ENCODE peak calls at places on chromosomes 12 and 14, in six cellular contexts. O is IMR-90, C is neuronal stem cell, S is H1, B is mesendoderm, A is mesenchymal stem cell. M is an unnamed sample.

GRCh38 chr12:45409966-45410365 is 194.1 kb downstream of the ANO6 start:
- DNase-seq in O (peak), C (no peak), S (no peak), B (no peak), A (no peak), M (no peak)

GRCh38 chr12:99004799-99005474 is 359.8 kb downstream of the APAF1 start:
- DNase-seq in O (no peak), C (no peak), S (no peak), B (no peak), A (no peak), M (no peak)

GRCh38 chr12:10220398-10221077 is 7.9 kb downstream of the GABARAPL1 start:
- DNase-seq in O (peak), C (no peak), S (no peak), B (no peak), A (no peak), M (no peak)

GRCh38 chr12:132327351-132328171 is 1.8 kb downstream of the GALNT9 start:
- DNase-seq in O (peak), C (no peak), S (no peak), B (peak), A (peak), M (no peak)

GRCh38 chr12:117395766-117396165 is 34.3 kb upstream of the NOS1 start:
- DNase-seq in O (no peak), C (no peak), S (no peak), B (no peak), A (no peak), M (no peak)

GRCh38 chr12:45989277-45989856 is 1.0 kb downstream of the SCAF11 start:
- DNase-seq in O (peak), C (peak), S (no peak), B (no peak), A (no peak), M (no peak)

GRCh38 chr12:62522984-62523383 is 56.4 kb downstream of the MON2 start:
- DNase-seq in O (peak), C (no peak), S (no peak), B (no peak), A (no peak), M (no peak)

GRCh38 chr12:94676011-94676709 is 25.8 kb upstream of the TMCC3 start:
- DNase-seq in O (no peak), C (no peak), S (no peak), B (peak), A (no peak), M (no peak)

GRCh38 chr14:92258934-92259333 is 64.0 kb upstream of the SLC24A4 start:
- DNase-seq in O (no peak), C (no peak), S (no peak), B (peak), A (no peak), M (no peak)

GRCh38 chr14:63862163-63862562 is 9.4 kb downstream of the SYNE2 start:
- DNase-seq in O (no peak), C (no peak), S (no peak), B (no peak), A (no peak), M (no peak)

GRCh38 chr12:67649165-67650126 is 901 bp downstream of the DYRK2 start:
- DNase-seq in O (no peak), C (no peak), S (peak), B (peak), A (no peak), M (no peak)

GRCh38 chr12:15563683-15564082 is 225.5 kb downstream of the EPS8 start:
- DNase-seq in O (peak), C (no peak), S (no peak), B (no peak), A (no peak), M (no peak)

GRCh38 chr12:80837342-80837978 is 100.3 kb downstream of the LIN7A start:
- DNase-seq in O (peak), C (peak), S (no peak), B (peak), A (peak), M (peak)

GRCh38 chr12:95977764-95978305 is 18.3 kb downstream of the HAL start:
- DNase-seq in O (no peak), C (no peak), S (no peak), B (no peak), A (no peak), M (no peak)

GRCh38 chr14:89458713-89459112 is 41.7 kb upstream of the FOXN3 start:
- DNase-seq in O (no peak), C (no peak), S (no peak), B (no peak), A (no peak), M (no peak)

GRCh38 chr14:92589213-92589852 is 75.8 kb downstream of the RIN3 start:
- DNase-seq in O (peak), C (no peak), S (no peak), B (peak), A (peak), M (no peak)

GRCh38 chr14:106585692-106586091 is 1059.3 kb downstream of the TMEM121 start:
- DNase-seq in O (no peak), C (no peak), S (no peak), B (no peak), A (no peak), M (no peak)

GRCh38 chr12:89768586-89769482 is 60.2 kb upstream of the ATP2B1 start:
- DNase-seq in O (peak), C (no peak), S (no peak), B (no peak), A (peak), M (no peak)

GRCh38 chr12:28486521-28486920 is 296.3 kb downstream of the CCDC91 start:
- DNase-seq in O (no peak), C (no peak), S (no peak), B (no peak), A (no peak), M (no peak)

GRCh38 chr12:39931857-39932256 is 174.0 kb downstream of the SLC2A13 start:
- DNase-seq in O (no peak), C (no peak), S (no peak), B (no peak), A (no peak), M (no peak)

GRCh38 chr12:93041416-93041815 is 112.3 kb upstream of the EEA1 start:
- DNase-seq in O (no peak), C (no peak), S (no peak), B (no peak), A (no peak), M (no peak)

GRCh38 chr12:49219417-49220026 is 30.6 kb upstream of the TUBA1A start:
- DNase-seq in O (no peak), C (no peak), S (no peak), B (no peak), A (no peak), M (no peak)

GRCh38 chr14:86296173-86296572 is 766.2 kb downstream of the FLRT2 start:
- DNase-seq in O (peak), C (no peak), S (no peak), B (no peak), A (peak), M (no peak)

GRCh38 chr12:56723889-56724659 is 1.0 kb downstream of the NACA start:
- DNase-seq in O (peak), C (no peak), S (no peak), B (peak), A (peak), M (no peak)

GRCh38 chr14:104469591-104469990 is 110.0 kb upstream of the C14orf180 start:
- DNase-seq in O (no peak), C (no peak), S (no peak), B (no peak), A (no peak), M (no peak)

GRCh38 chr14:83975435-83976222 is 1554.3 kb upstream of the FLRT2 start:
- DNase-seq in O (peak), C (no peak), S (no peak), B (peak), A (peak), M (peak)

GRCh38 chr14:40123816-40124215 is 691.6 kb upstream of the FBXO33 start:
- DNase-seq in O (no peak), C (no peak), S (no peak), B (no peak), A (no peak), M (no peak)

GRCh38 chr14:80587096-80587724 is 354.3 kb downstream of the CEP128 start:
- DNase-seq in O (peak), C (no peak), S (no peak), B (peak), A (peak), M (no peak)

GRCh38 chr14:52596320-52596719 is 43.7 kb downstream of the GPR137C start:
- DNase-seq in O (no peak), C (no peak), S (peak), B (peak), A (no peak), M (peak)

GRCh38 chr12:91053951-91054715 is 3.7 kb downstream of the KERA start:
- DNase-seq in O (peak), C (no peak), S (no peak), B (no peak), A (peak), M (no peak)

GRCh38 chr12:38904932-38905479 is 385 bp downstream of the CPNE8 start:
- DNase-seq in O (no peak), C (peak), S (peak), B (peak), A (peak), M (peak)

GRCh38 chr12:117067016-117067415 is 32.2 kb downstream of the TESC start:
- DNase-seq in O (no peak), C (no peak), S (no peak), B (no peak), A (no peak), M (no peak)

GRCh38 chr12:68794653-68795253 is 13.2 kb upstream of the MDM2 start:
- DNase-seq in O (peak), C (no peak), S (no peak), B (no peak), A (peak), M (no peak)

DNA sequence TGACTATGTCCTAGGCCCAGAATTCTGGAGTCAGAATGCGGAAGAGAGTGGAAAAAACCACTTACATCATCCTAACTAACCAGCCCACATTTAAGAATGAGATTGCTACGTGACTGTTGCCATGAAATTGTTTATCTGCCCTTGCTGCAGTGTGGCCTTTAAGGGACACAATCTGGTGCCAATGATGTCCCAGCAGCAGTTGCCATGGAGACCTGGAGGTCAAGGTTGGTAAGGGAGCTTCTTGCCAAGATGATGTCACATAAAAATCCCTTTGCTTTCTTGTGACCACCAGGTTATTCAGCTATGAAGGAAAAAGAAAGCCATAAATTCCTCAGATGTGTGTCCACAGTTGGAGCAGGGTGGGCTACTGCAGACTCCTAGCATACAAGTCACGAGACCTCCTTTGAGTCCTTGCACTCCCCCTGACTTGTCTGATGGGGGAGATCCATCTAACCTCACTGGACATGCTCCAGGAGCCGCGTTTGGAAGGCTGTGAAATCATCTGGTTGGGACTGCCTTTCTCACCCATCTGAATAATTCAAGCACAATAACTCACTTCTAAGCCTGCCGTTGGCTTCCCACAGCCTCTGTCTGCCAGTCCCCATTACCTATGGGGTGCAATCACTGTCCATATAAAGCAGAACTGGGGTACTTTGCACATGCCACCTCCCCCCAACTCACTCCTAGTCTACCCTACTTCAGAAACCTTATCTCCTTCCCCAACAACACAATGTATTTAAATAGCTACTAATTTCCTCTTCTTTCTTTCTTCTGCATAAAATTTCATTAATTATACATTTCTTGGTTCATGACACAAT is 165.6 kb downstream of the ZFP36L1 start:
- DNase-seq in O (no peak), C (no peak), S (peak), B (peak), A (peak), M (no peak)
- H2AK5ac ChIP-seq in O (peak), C (peak), S (no peak), B (no peak), A (peak), M (no peak)

GRCh38 chr12:8048906-8049305 is 16.4 kb downstream of the FOXJ2 start:
- DNase-seq in O (no peak), C (no peak), S (no peak), B (no peak), A (no peak), M (no peak)
- H2BK15ac ChIP-seq in O (no peak), C (no peak), S (no peak), B (no peak), A (no peak), M (no peak)

GRCh38 chr12:101924647-101925046 is 47.3 kb downstream of the DRAM1 start:
- DNase-seq in O (peak), C (no peak), S (no peak), B (peak), A (peak), M (no peak)
- H2BK120ac ChIP-seq in O (peak), C (no peak), S (no peak), B (no peak), A (no peak), M (no peak)

GRCh38 chr14:102317564-102318248 is 1.8 kb upstream of the ZNF839 start:
- DNase-seq in O (no peak), C (no peak), S (no peak), B (peak), A (no peak), M (no peak)

GRCh38 chr14:102320033-102320660 is 601 bp downstream of the ZNF839 start:
- DNase-seq in O (peak), C (no peak), S (no peak), B (peak), A (peak), M (no peak)

GRCh38 chr14:102319351-102320032 is at the start of gene ZNF839:
- DNase-seq in O (peak), C (peak), S (peak), B (peak), A (peak), M (peak)

GRCh38 chr14:102316746-102317563 is 2.6 kb upstream of the ZNF839 start:
- DNase-seq in O (peak), C (peak), S (peak), B (peak), A (peak), M (peak)

DNA sequence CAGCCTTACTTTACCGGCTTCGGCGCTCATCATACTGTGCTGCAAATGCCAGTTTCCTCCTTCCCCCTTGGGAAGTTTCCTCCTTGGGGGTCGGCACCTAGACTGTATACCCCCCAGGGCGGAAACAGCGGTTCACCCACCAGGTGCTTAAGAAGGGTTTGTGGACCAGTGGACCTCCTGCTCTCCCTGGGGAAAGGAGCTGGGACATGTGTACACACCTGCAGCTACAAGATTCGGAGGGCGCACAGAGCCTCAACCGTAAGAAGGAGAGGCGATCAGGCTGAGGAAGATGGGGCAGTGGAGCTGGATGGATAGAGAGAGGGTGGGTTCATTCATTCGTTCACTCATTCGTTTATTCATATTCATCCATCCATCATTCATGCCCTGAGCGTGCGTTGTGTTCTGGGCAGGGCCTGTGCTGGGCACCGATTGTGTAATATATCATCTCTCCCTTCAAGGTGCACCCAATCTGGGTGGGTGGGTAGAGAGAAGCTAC is 717 bp upstream of the ZNF839 start:
- DNase-seq in O (no peak), C (no peak), S (no peak), B (no peak), A (no peak), M (no peak)
- H2AK5ac ChIP-seq in O (peak), C (peak), S (no peak), B (no peak), A (peak), M (no peak)

DNA sequence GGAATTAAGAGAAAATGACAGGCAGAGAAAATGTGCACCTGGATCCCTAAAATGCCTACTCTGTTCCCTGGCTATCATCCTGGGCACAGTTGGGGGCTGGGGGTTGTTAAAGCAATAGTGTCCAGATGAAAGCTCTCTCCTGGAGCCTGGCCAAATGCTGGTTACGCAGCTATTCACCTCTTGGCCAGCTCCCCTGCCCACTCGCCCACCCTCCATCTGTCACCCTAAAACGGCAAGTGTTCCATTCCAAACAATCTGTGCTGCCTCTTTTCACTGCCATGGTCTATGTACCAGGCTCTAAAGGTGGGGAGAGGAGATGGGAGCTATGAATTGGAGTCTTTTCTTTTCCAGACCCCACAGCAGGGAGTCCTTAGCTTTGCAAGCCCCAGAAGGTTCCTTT is 24.7 kb upstream of the NPFF start:
- DNase-seq in O (no peak), C (no peak), S (no peak), B (no peak), A (no peak), M (no peak)
- H2BK15ac ChIP-seq in O (no peak), C (no peak), S (no peak), B (no peak), A (no peak), M (no peak)

GRCh38 chr12:124677552-124678356 is 110.3 kb upstream of the NCOR2 start:
- DNase-seq in O (no peak), C (no peak), S (no peak), B (no peak), A (no peak), M (no peak)

GRCh38 chr12:124676725-124677462 is 109.5 kb upstream of the NCOR2 start:
- DNase-seq in O (no peak), C (no peak), S (no peak), B (no peak), A (no peak), M (no peak)

GRCh38 chr12:124679533-124680371 is 112.3 kb upstream of the NCOR2 start:
- DNase-seq in O (no peak), C (no peak), S (no peak), B (no peak), A (peak), M (no peak)

GRCh38 chr12:124679047-124679446 is 111.6 kb upstream of the NCOR2 start:
- DNase-seq in O (no peak), C (no peak), S (no peak), B (no peak), A (no peak), M (no peak)

GRCh38 chr12:124678421-124678893 is 111.0 kb upstream of the NCOR2 start:
- DNase-seq in O (no peak), C (no peak), S (no peak), B (no peak), A (peak), M (no peak)
- H2BK120ac ChIP-seq in O (no peak), C (no peak), S (no peak), B (no peak), A (peak), M (no peak)

DNA sequence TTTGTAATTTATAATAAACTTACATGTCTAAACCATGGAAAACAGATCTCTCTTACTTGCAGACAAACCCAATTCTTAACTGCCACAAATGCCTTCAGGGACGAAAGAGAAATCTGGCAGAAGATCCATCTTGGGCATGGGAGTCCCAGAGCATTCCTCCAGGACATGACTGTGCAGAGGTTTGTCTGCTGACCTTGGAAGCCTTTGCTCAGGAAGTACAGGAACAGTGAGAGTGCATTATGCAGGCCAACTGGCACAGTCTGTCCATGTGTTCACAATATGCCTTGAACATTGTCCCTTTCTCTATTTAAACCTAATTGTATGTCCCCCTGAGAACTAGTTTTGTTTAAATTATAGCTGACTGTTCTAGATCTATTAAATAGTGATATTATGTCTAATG is 467.1 kb downstream of the ATP23 start:
- DNase-seq in O (peak), C (no peak), S (no peak), B (no peak), A (no peak), M (no peak)
- H2AK5ac ChIP-seq in O (no peak), C (no peak), S (no peak), B (no peak), A (no peak), M (no peak)

DNA sequence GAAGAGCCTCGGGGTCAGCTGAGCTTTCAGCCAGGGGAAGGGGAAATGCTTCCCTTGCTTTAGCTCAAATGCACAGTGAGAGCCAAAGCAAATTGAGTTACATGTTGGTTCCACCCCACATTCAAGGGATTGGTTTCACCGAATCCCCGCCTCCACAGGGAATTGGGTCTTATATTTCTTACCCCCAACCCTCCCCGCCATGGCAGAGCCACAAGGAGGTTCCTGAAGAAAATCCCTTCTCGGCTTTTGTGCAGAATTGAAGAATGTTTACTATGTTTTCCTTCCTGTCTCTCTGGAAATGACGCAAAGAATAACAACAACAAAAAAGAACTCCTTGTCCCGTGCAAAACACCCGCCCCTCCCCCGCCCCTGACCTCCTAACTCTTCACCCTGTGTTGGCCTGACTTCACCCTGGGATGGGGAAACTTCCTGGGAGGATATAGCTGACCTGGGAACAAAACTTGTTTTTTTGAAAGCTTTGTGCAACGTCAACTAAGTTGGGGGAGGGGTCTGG is 21.9 kb upstream of the CIPC start:
- DNase-seq in O (no peak), C (peak), S (no peak), B (peak), A (peak), M (no peak)
- H2BK15ac ChIP-seq in O (no peak), C (no peak), S (peak), B (peak), A (no peak), M (no peak)